ENCODE peak calls at places on chromosomes 11 and 22, in seven cellular contexts. A is C1 segment of cervical spinal cord; W is stimulated activated naive CD8-positive, alpha-beta T cell treated with anti-CD3 and anti-CD28 coated beads, Interleukin-15, amount 100 ng/mL, for 72 hours; P is cardiac septum; C is K562; R is endothelial cell of umbilical vein; U is IMR-90. M is an unnamed sample.

GRCh38 chr11:74487875-74488274 is 5.6 kb downstream of the LIPT2 start:
- DNase-seq in U (no peak), A (no peak), R (no peak), W (no peak), C (peak; percentile 45), P (no peak), M (no peak)

GRCh38 chr11:57387284-57388030 is 3.0 kb downstream of the PRG2 start:
- DNase-seq in R (peak; percentile 55), W (no peak), U (no peak), A (peak; percentile 31), C (peak; percentile 40), P (peak; percentile 62), M (no peak)

GRCh38 chr22:45540122-45540521 is 37.4 kb downstream of the FBLN1 start:
- DNase-seq in W (no peak), R (no peak), C (no peak), U (no peak), A (no peak), P (no peak), M (no peak)

GRCh38 chr22:35930933-35931332 is 97.7 kb downstream of the RBFOX2 start:
- DNase-seq in R (peak; percentile 77), C (peak; percentile 46), U (peak; percentile 80), P (no peak), W (no peak), A (no peak), M (no peak)

GRCh38 chr11:130162733-130163132 is 3.2 kb downstream of the ST14 start:
- DNase-seq in W (no peak), P (no peak), U (no peak), A (peak; percentile 11), R (no peak), C (no peak), M (no peak)

GRCh38 chr22:20551805-20552449 is 44.5 kb downstream of the MED15 start:
- DNase-seq in U (no peak), P (peak; percentile 72), C (no peak), W (peak; percentile 81), A (peak; percentile 74), R (peak; percentile 48), M (no peak)

GRCh38 chr11:12017865-12018453 is 9.5 kb upstream of the DKK3 start:
- DNase-seq in W (no peak), A (no peak), P (no peak), C (peak; percentile 72), R (peak; percentile 53), U (peak; percentile 44), M (no peak)

GRCh38 chr11:66056541-66056940 is 4.4 kb downstream of the SF3B2 start:
- DNase-seq in U (no peak), A (no peak), W (no peak), P (no peak), R (no peak), C (no peak), M (no peak)

GRCh38 chr22:49203091-49203862 is 624.4 kb downstream of the BRD1 start:
- DNase-seq in U (no peak), R (no peak), W (no peak), P (no peak), C (no peak), A (no peak), M (no peak)

M was measured in CD14-positive monocyte.